ENCODE peak calls at places on chromosomes 2 and 18, in four cellular contexts. I is GM12878, M is K562, Y is HepG2. Q is an unnamed sample.

GRCh38 chr2:30145826-30146336 is 926 bp upstream of the YPEL5 start:
- DNase-seq in Y (no peak), I (no peak), M (no peak), Q (no peak)

GRCh38 chr2:9807056-9807455 is 36.2 kb upstream of the TAF1B start:
- DNase-seq in Y (no peak), I (no peak), M (no peak), Q (no peak)

GRCh38 chr18:63505566-63506335 is 29.0 kb downstream of the SERPINB5 start:
- DNase-seq in Y (peak), I (no peak), M (peak), Q (peak)

GRCh38 chr2:159895258-159896209 is 97.5 kb upstream of the CD302 start:
- DNase-seq in I (no peak), M (no peak), Y (no peak), Q (no peak)

GRCh38 chr18:23805898-23806297 is 116.6 kb downstream of the LAMA3 start:
- DNase-seq in M (no peak), Y (no peak), I (no peak), Q (no peak)

GRCh38 chr18:7878265-7879173 is 311.4 kb downstream of the PTPRM start:
- DNase-seq in Y (peak), M (no peak), I (no peak), Q (peak)

GRCh38 chr2:74503506-74504475 is 3.7 kb downstream of the PCGF1 start:
- DNase-seq in I (no peak), Y (no peak), M (no peak), Q (no peak)

GRCh38 chr2:1299053-1299452 is 114.2 kb upstream of the TPO start:
- DNase-seq in I (no peak), Y (no peak), M (no peak), Q (no peak)

GRCh38 chr2:30705711-30706533 is 101.3 kb downstream of the CAPN13 start:
- DNase-seq in Y (no peak), I (no peak), M (no peak), Q (no peak)

GRCh38 chr2:238585836-238586821 is 159.4 kb downstream of the ASB1 start:
- DNase-seq in M (no peak), I (no peak), Y (no peak), Q (no peak)

GRCh38 chr2:126698991-126699390 is 43.0 kb downstream of the GYPC start:
- DNase-seq in M (no peak), Y (no peak), I (no peak), Q (no peak)

GRCh38 chr2:213121677-213122076 is 29.7 kb downstream of the IKZF2 start:
- DNase-seq in Y (no peak), I (no peak), M (no peak), Q (no peak)

GRCh38 chr18:45156941-45157340 is 458.3 kb upstream of the SLC14A2 start:
- DNase-seq in Y (no peak), I (no peak), M (no peak), Q (no peak)

GRCh38 chr2:75246441-75247167 is 47.3 kb upstream of the TACR1 start:
- DNase-seq in Y (no peak), I (no peak), M (no peak), Q (no peak)

GRCh38 chr2:150911766-150912280 is 349.8 kb downstream of the RBM43 start:
- DNase-seq in Y (peak), I (no peak), M (no peak), Q (peak)

GRCh38 chr2:177622516-177622915 is 229.9 kb downstream of the AGPS start:
- DNase-seq in I (no peak), M (no peak), Y (peak), Q (no peak)

GRCh38 chr18:55300469-55301195 is 287.4 kb downstream of the TCF4 start:
- DNase-seq in Y (no peak), I (no peak), M (peak), Q (no peak)

GRCh38 chr2:164714471-164714870 is 93.2 kb upstream of the GRB14 start:
- DNase-seq in M (no peak), Y (no peak), I (no peak), Q (no peak)

GRCh38 chr18:7452331-7452730 is 114.8 kb upstream of the PTPRM start:
- DNase-seq in M (peak), Y (peak), I (no peak), Q (peak)

GRCh38 chr2:181628590-181629585 is 28.0 kb downstream of the CERKL start:
- DNase-seq in Y (no peak), I (no peak), M (no peak), Q (no peak)

GRCh38 chr2:650343-651310 is 26.6 kb downstream of the TMEM18 start:
- DNase-seq in I (no peak), M (no peak), Y (no peak), Q (no peak)

GRCh38 chr2:125427721-125428315 is 1228.1 kb upstream of the GYPC start:
- DNase-seq in M (no peak), I (no peak), Y (no peak), Q (no peak)

GRCh38 chr2:240817496-240818292 is 2.3 kb downstream of the KIF1A start:
- DNase-seq in Y (no peak), I (no peak), M (no peak), Q (no peak)

GRCh38 chr18:26655614-26656400 is 107.5 kb upstream of the KCTD1 start:
- DNase-seq in M (no peak), I (no peak), Y (no peak), Q (peak)

GRCh38 chr2:226796840-226797288 is 2.8 kb downstream of the IRS1 start:
- DNase-seq in I (no peak), M (no peak), Y (no peak), Q (no peak)

GRCh38 chr2:86413296-86414085 is 27.7 kb upstream of the KDM3A start:
- DNase-seq in Y (no peak), M (no peak), I (no peak), Q (no peak)

GRCh38 chr2:239625913-239626734 is 225.3 kb upstream of the HDAC4 start:
- DNase-seq in M (no peak), Y (no peak), I (no peak), Q (no peak)

GRCh38 chr2:66080136-66080535 is 354.8 kb upstream of the MEIS1 start:
- DNase-seq in M (no peak), I (no peak), Y (no peak), Q (no peak)

GRCh38 chr2:171086352-171087290 is 74.1 kb downstream of the TLK1 start:
- DNase-seq in I (peak), M (peak), Y (peak), Q (peak)

GRCh38 chr2:227653419-227653818 is 13.2 kb upstream of the SCYGR5 start:
- DNase-seq in I (no peak), M (no peak), Y (peak), Q (peak)

GRCh38 chr2:27159271-27159670 is 10.5 kb downstream of the TCF23 start:
- DNase-seq in M (no peak), Y (no peak), I (no peak), Q (no peak)

GRCh38 chr18:55633032-55633431 is 45.0 kb upstream of the TCF4 start:
- DNase-seq in Y (no peak), M (no peak), I (no peak), Q (no peak)

DNA sequence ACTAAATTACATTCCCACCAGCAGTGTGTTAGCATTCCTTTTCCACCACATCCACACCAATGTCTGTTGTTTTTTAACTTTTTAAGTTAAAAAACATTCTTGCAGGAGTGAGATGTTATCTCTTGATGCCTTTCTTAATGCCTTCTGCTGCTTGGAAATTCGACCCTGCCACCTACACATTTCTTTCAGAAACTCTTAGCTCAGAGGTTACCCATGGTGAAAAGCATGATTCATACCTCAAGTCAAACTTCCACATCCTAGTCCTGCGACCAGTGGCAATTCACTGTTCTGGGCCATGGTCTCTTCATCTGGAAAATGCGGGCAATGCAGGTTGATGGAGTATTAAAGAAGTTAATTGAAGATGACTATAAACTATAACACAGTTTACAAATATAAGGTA is 12.7 kb upstream of the HNMT start:
- DNase-seq in Y (no peak), M (no peak), I (no peak), Q (no peak)
- TF ChIP-seq CHD4 in Y (no peak), M (no peak), I (no peak), Q (no peak)

DNA sequence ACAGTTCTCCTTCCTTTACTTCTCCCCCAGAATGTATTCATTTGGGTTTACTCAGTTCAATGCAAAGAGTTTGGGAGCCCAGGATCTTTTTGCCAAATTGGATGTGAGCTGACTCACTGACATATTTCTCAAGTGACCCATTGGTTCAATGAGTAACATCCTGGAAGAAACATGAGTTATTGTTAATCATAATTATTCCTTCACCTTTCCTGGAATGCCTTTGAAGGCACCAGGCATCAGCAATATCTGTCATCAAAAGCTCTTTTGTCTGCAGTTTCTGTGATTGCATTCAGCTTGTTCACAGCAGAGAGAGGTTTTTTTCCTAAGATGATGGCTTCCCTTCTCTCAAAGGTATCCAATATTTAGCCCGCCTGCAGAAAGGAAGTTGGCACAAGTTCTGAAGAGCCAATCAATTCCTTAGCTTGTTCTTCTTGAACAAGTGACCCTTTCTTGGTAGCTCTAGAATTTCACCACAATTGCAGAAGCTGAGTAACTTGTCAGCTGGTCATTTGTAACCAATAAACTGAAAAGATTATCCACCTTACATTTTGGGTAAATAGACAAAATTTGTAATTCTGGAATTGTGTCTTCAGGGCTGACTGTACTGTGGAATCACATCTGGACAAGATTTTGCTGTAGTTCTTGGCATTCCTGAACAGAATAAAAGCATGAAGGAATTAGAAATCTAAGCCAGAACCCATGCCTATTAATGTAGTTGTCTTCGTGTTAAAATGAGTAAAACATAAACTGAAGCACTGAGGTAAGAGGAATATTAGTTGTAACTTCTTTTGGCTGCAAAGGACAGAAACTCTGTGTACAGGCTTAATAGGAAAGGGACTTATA is 72.2 kb upstream of the TMEM17 start:
- DNase-seq in M (no peak), Y (peak), I (no peak), Q (peak)
- TF ChIP-seq CHD4 in M (no peak), Y (no peak), I (no peak), Q (no peak)

DNA sequence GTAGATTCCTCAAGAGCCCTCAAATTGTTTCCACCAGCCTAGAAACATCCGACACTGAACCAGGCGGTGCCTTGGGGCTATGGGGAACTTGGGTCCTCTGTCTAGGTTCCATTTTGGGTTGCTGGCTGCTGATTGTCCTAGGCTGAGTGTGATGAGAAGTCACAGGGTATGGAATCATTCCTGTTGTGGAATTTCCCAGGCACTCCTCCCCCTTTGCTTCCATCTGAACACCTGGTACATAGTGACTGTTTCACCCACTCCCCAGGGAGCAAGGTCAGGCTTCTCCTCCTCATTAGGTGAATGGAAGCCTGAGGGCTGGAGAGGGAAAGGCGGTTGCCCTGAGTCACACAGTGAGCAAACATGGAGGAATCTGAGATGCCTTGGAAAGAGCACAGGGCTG is 4.5 kb downstream of the KIF3C start:
- DNase-seq in M (no peak), I (no peak), Y (peak), Q (peak)
- TF ChIP-seq CHD4 in M (no peak), I (no peak), Y (no peak), Q (no peak)

GRCh38 chr18:35073186-35074105 is 32.2 kb downstream of the MAPRE2 start:
- DNase-seq in M (no peak), Y (no peak), I (no peak), Q (no peak)
- TF ChIP-seq CHD4 in M (no peak), Y (no peak), I (no peak), Q (no peak)

GRCh38 chr18:68769423-68769822 is 28.5 kb upstream of the CCDC102B start:
- DNase-seq in I (no peak), M (no peak), Y (no peak), Q (no peak)
- TF ChIP-seq CHD4 in I (no peak), M (no peak), Y (no peak), Q (no peak)

GRCh38 chr2:218370410-218371063 is 11.5 kb upstream of the SLC11A1 start:
- DNase-seq in M (no peak), I (no peak), Y (peak), Q (no peak)
- TF ChIP-seq CHD4 in M (no peak), I (no peak), Y (no peak), Q (no peak)

DNA sequence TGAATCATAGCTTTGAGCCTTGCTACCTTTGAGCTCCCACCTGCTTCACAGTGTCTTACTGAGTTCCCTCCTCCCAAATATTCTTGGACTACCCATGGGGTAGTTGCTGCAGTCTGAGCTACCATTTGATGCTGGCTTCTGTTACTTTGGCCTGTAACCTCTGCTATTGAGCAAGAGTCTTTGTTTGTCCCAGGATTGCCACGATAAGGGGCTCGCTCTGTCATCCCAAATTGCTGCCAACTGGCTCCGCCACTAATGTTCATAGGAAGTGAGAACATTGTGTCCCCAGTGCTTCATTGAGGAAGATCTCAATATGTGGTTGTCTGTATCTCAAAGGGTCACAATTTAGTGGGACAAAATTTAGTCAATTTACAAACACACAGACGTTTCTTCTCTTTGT is 103.8 kb downstream of the TRIM43 start:
- DNase-seq in Y (no peak), M (no peak), I (no peak), Q (no peak)
- TF ChIP-seq CHD4 in Y (no peak), M (no peak), I (no peak), Q (no peak)

GRCh38 chr2:166665991-166666940 is 172.2 kb upstream of the SCN7A start:
- DNase-seq in I (no peak), Y (no peak), M (no peak), Q (no peak)
- TF ChIP-seq CHD4 in I (no peak), Y (no peak), M (no peak), Q (no peak)

GRCh38 chr2:120443946-120444345 is 98.0 kb downstream of the INHBB start:
- DNase-seq in Y (no peak), I (no peak), M (no peak), Q (no peak)

GRCh38 chr2:120442541-120442922 is 96.6 kb downstream of the INHBB start:
- DNase-seq in Y (no peak), M (no peak), I (no peak), Q (no peak)

GRCh38 chr2:120444691-120445240 is 98.8 kb downstream of the INHBB start:
- DNase-seq in Y (no peak), I (no peak), M (no peak), Q (no peak)

GRCh38 chr2:120441744-120442471 is 96.0 kb downstream of the INHBB start:
- DNase-seq in Y (peak), I (no peak), M (no peak), Q (no peak)

GRCh38 chr2:120442923-120443571 is 97.1 kb downstream of the INHBB start:
- DNase-seq in I (no peak), Y (no peak), M (peak), Q (no peak)
- TF ChIP-seq CHD4 in I (no peak), Y (no peak), M (no peak), Q (no peak)

GRCh38 chr2:131827481-131828163 is 299.9 kb downstream of the CCDC74A start:
- DNase-seq in M (no peak), Y (no peak), I (no peak), Q (no peak)
- TF ChIP-seq CHD4 in M (no peak), Y (no peak), I (no peak), Q (no peak)